ENCODE peak calls at places on chromosomes 11 and 22, in five cellular contexts. O, I, W, F and U are unnamed samples.

GRCh38 chr11:20364412-20364792 is 888 bp downstream of the HTATIP2 start:
- DNase-seq in O (no peak), I (peak; percentile 20), W (no peak), F (no peak), U (no peak)

GRCh38 chr11:105829084-105829483 is 193.0 kb downstream of the MSANTD4 start:
- DNase-seq in O (no peak), I (no peak), W (no peak), F (no peak), U (no peak)

GRCh38 chr22:50674606-50675552 is 2.3 kb downstream of the SHANK3 start:
- DNase-seq in O (no peak), I (no peak), W (no peak), F (no peak), U (peak; percentile 11)

GRCh38 chr11:27209562-27210005 is 153.4 kb downstream of the CCDC34 start:
- DNase-seq in O (peak; percentile 62), I (no peak), W (peak; percentile 11), F (peak; percentile 76), U (no peak)

GRCh38 chr11:70005107-70005818 is 72.9 kb upstream of the ANO1 start:
- DNase-seq in O (no peak), I (no peak), W (no peak), F (no peak), U (no peak)

GRCh38 chr22:33919591-33920501 is at the start of gene LARGE1:
- DNase-seq in O (no peak), I (peak; percentile 36), W (no peak), F (peak; percentile 52), U (peak; percentile 41)

GRCh38 chr11:69700278-69701140 is 3.3 kb downstream of the FGF19 start:
- DNase-seq in O (peak; percentile 90), I (no peak), W (peak; percentile 33), F (peak; percentile 78), U (peak; percentile 83)

GRCh38 chr11:1717745-1718144 is 20.8 kb downstream of the KRTAP5-6 start:
- DNase-seq in O (no peak), I (no peak), W (no peak), F (peak; percentile 76), U (no peak)

GRCh38 chr11:134331565-134332188 is at the start of gene GLB1L2:
- DNase-seq in O (no peak), I (peak; percentile 81), W (peak; percentile 80), F (peak; percentile 62), U (peak; percentile 93)

GRCh38 chr22:37918580-37919274 is 12.6 kb downstream of the MICALL1 start:
- DNase-seq in O (no peak), I (no peak), W (no peak), F (no peak), U (no peak)

GRCh38 chr22:39448205-39449054 is 8.4 kb upstream of the MGAT3 start:
- DNase-seq in O (no peak), I (no peak), W (no peak), F (no peak), U (no peak)

GRCh38 chr22:48348855-48349254 is 1478.8 kb downstream of the BRD1 start:
- DNase-seq in O (no peak), I (no peak), W (no peak), F (no peak), U (peak; percentile 3)

GRCh38 chr11:34653851-34654490 is 33.1 kb downstream of the EHF start:
- DNase-seq in O (peak; percentile 52), I (no peak), W (no peak), F (no peak), U (peak; percentile 49)
- TF ChIP-seq POLR2A in O (no peak), I (no peak), W (no peak), F (no peak), U (no peak)

GRCh38 chr11:3378426-3379423 is at the start of gene ZNF195:
- DNase-seq in O (peak; percentile 96), I (peak; percentile 97), W (peak; percentile 97), F (peak; percentile 99), U (peak; percentile 99)
- TF ChIP-seq POLR2A in O (peak; percentile 89), I (peak; percentile 57), W (peak; percentile 81), F (no peak), U (peak; percentile 72)

DNA sequence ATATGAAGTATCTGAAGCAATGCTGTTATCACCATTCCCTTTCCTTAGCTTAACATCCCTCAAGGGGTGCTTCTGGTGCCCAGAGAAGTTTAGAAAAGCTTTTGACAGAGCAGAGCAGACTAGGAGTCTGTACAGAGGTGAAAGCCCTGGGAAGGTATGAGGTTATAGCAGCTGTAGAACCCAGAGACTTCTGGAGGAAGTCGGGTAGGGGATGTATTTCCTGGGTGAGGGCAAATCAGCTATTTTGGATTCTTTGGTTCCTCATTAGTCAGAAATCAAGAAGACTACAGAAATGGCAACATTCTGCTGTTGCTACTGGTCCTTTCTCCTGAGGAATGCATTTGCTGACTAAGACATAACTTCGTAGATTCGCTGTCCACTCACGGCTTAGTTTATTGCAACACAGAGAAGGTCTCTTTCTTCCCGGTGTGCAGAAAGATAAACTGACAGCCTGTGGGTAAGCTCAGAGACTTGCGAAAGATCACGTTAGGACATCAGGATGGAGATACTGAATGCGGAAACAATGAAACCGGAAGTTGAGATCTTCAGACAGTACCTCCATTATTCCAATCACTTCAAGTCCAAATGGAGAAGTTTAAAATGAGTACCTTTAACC is 25.3 kb upstream of the SESN3 start:
- DNase-seq in O (no peak), I (no peak), W (peak; percentile 7), F (no peak), U (no peak)
- TF ChIP-seq POLR2A in O (no peak), I (no peak), W (no peak), F (no peak), U (no peak)

DNA sequence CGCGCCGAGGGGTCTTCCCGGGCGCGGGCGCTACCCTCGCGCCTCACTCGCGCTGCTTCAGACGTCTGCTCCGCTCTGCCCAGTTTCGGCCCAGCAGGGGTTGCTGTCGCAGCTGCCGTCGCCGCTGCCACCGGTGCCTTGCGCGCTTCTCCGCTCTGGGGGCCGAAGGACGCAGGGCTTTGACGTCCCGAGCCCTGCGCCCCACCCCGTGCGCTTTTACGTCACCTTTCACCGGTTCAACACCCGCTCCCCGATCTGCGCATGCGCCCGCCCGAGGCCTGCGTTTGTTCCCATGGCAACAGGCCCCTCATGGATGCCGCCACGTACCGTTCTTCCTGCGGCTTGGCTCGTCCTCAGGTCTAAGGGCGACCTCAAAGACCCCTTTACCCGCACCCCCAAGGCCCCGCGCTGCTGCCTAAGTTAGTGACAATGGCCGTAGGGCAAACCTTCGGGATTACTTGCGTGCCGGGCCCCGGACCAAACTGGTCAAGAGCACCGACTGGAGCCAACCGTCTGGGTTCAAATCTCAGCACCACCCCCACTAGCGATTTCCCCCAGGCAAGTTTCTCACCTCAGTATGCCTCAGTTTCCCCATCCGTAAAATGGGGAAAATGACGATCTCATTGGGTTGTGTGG is 642 bp upstream of the CDK2AP2 start:
- DNase-seq in O (peak; percentile 94), I (peak; percentile 95), W (peak; percentile 98), F (peak; percentile 99), U (peak; percentile 99)
- TF ChIP-seq POLR2A in O (peak; percentile 73), I (peak; percentile 43), W (peak; percentile 77), F (no peak), U (peak; percentile 76)

DNA sequence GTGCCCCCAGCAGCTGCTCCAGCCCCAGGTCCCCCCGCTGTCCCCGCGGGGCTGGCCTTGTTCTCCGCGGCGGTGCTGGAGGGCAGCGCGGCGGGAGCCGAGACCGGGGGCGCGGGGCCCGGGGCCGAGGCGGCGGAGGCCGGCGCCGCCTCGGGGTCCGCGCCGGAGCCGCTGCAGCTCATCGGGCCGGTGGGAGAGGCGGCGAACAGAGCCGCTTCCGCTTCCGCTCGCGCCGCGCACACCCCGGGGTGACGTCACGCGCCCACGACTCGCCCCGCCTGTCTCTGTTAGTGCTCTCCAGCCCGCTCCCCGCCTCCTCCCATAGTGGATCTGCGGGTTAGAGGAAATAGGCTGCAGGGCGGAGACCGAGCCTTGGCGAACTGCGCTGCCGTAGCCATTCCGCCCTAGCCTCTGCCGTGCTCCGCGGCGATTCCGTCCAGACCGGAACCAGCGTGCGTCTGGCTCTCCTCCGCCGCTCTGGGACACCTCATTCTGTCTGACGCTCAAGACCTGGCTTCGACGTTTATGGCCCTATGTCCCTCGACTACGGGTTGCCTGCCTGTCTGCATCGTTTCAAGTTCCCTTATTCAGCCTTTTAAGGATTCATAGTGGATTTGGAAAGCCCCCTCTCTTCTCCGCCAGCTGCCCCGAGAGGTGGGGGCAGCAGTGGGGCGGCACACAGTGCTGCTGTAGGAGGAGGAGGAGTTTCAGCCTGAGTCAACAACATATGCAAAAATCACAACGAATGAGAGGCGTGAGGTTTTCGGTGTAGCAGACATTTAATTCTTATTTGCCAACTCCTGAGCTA is at the start of gene TAF10:
- DNase-seq in O (peak; percentile 92), I (peak; percentile 98), W (peak; percentile 98), F (peak; percentile 99), U (peak; percentile 99)
- TF ChIP-seq POLR2A in O (peak; percentile 96), I (peak; percentile 98), W (peak; percentile 97), F (no peak), U (peak; percentile 99)

DNA sequence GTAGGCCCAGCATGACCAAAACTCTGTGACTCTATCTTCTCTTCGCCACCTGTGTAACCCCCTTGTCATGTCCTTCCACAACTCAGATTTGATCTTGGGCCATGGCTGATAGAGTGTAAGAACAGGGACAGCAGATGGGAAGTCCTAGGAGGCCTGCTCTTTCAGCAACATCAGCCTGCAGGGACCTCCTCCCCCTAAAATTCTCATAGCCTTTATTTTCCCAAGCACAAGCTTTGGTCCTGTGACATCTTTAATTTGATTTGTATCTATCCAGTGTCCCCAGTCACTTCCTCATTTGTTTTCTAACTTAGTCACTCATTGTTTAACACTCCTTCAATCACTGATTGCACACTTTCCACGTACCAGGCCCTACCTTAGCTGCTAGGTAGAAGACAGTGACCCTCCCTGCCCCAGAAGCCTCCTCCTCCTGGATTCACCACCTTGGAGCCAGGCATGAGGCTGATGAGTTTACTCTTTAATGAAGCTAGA is 5.3 kb downstream of the UBQLN3 start:
- DNase-seq in O (no peak), I (no peak), W (no peak), F (no peak), U (no peak)
- TF ChIP-seq POLR2A in O (no peak), I (no peak), W (no peak), F (no peak), U (no peak)